ENCODE peak calls at places on chromosomes 13 and 19, in six cellular contexts. H is tibial artery, K is fibroblast of pulmonary artery, Y is dorsolateral prefrontal cortex, J is cardiac muscle cell, Q is GM10248. S is an unnamed sample.

GRCh38 chr19:5913739-5914357 is at the start of gene CAPS:
- DNase-seq in Q (no peak), J (peak; percentile 72), Y (peak; percentile 49), H (peak; percentile 42), K (peak; percentile 46), S (no peak)

GRCh38 chr13:20360041-20360491 is 127.9 kb upstream of the GJB6 start:
- DNase-seq in Q (no peak), Y (no peak), H (no peak), K (peak; percentile 48), J (peak; percentile 66), S (no peak)

GRCh38 chr13:24626449-24626848 is 53.8 kb upstream of the ATP12A start:
- DNase-seq in H (no peak), Y (no peak), J (no peak), Q (no peak), K (no peak), S (no peak)

GRCh38 chr19:400976-401835 is 7.7 kb downstream of the C2CD4C start:
- DNase-seq in J (no peak), Y (no peak), H (no peak), K (no peak), Q (no peak), S (no peak)

GRCh38 chr13:25001807-25002206 is 94.1 kb upstream of the PABPC3 start:
- DNase-seq in Y (no peak), K (no peak), J (no peak), H (no peak), Q (no peak), S (no peak)

GRCh38 chr19:41095703-41096102 is 7.5 kb downstream of the CYP2A13 start:
- DNase-seq in Q (no peak), H (no peak), K (no peak), Y (no peak), J (no peak), S (peak; percentile 13)

GRCh38 chr13:46165485-46166220 is 16.3 kb downstream of the LCP1 start:
- DNase-seq in H (no peak), K (no peak), Q (peak; percentile 43), Y (no peak), J (no peak), S (no peak)

GRCh38 chr19:57103573-57104277 is 16.1 kb upstream of the USP29 start:
- DNase-seq in Y (peak; percentile 75), Q (peak; percentile 68), J (peak; percentile 82), H (peak; percentile 53), K (peak; percentile 75), S (peak; percentile 80)

GRCh38 chr13:35086667-35087066 is 144.6 kb downstream of the NBEA start:
- DNase-seq in Y (no peak), K (no peak), J (no peak), Q (no peak), H (no peak), S (no peak)

GRCh38 chr19:58361900-58362271 is 665 bp downstream of the ZNF497 start:
- DNase-seq in Q (peak; percentile 68), H (peak; percentile 39), K (peak; percentile 55), J (peak; percentile 72), Y (peak; percentile 46), S (peak; percentile 55)

GRCh38 chr19:485122-485521 is 11.2 kb upstream of the MADCAM1 start:
- DNase-seq in Y (no peak), Q (no peak), K (no peak), H (no peak), J (no peak), S (no peak)

GRCh38 chr13:46529509-46529908 is 23.5 kb upstream of the LRCH1 start:
- DNase-seq in Y (no peak), Q (no peak), H (no peak), K (no peak), J (no peak), S (no peak)

GRCh38 chr19:15288146-15288963 is 44.0 kb downstream of the BRD4 start:
- DNase-seq in Y (peak; percentile 90), K (no peak), H (no peak), J (no peak), Q (no peak), S (peak; percentile 35)

GRCh38 chr13:47000166-47000565 is 103.3 kb upstream of the HTR2A start:
- DNase-seq in J (no peak), Q (no peak), Y (no peak), H (no peak), K (no peak), S (no peak)

GRCh38 chr19:43474986-43475705 is 9.7 kb upstream of the LYPD3 start:
- DNase-seq in J (peak; percentile 95), Q (peak; percentile 96), Y (peak; percentile 90), H (peak; percentile 87), K (peak; percentile 93), S (no peak)

GRCh38 chr13:105538346-105538745 is 997.1 kb downstream of the EFNB2 start:
- DNase-seq in Y (no peak), H (no peak), Q (no peak), J (no peak), K (no peak), S (no peak)

GRCh38 chr19:46218160-46218559 is 11.4 kb upstream of the IGFL1 start:
- DNase-seq in Q (peak; percentile 36), Y (no peak), J (peak; percentile 59), K (peak; percentile 50), H (no peak), S (peak; percentile 75)

GRCh38 chr19:1773173-1773572 is 19.9 kb downstream of the ONECUT3 start:
- DNase-seq in H (no peak), J (no peak), Y (no peak), K (peak; percentile 46), Q (no peak), S (no peak)

GRCh38 chr19:40392894-40393517 is 3.0 kb upstream of the HIPK4 start:
- DNase-seq in J (no peak), Y (no peak), K (no peak), H (no peak), Q (no peak), S (no peak)

GRCh38 chr19:12791345-12792047 is at the start of gene JUNB:
- DNase-seq in H (peak; percentile 95), K (peak; percentile 99), J (peak; percentile 99), Y (peak; percentile 98), Q (peak; percentile 90), S (peak; percentile 95)

GRCh38 chr19:47280183-47280797 is 5.6 kb downstream of the INAFM1 start:
- DNase-seq in Y (no peak), Q (peak; percentile 40), K (peak; percentile 25), H (no peak), J (peak; percentile 25), S (peak; percentile 63)

GRCh38 chr19:10491472-10492047 is 11.6 kb downstream of the KEAP1 start:
- DNase-seq in Q (no peak), K (no peak), H (no peak), Y (no peak), J (no peak), S (no peak)

GRCh38 chr19:29003641-29004409 is 209.1 kb downstream of the UQCRFS1 start:
- DNase-seq in K (no peak), H (no peak), J (no peak), Y (no peak), Q (no peak), S (no peak)

GRCh38 chr19:38555200-38555599 is 62.6 kb downstream of the MAP4K1 start:
- DNase-seq in Q (no peak), J (no peak), Y (no peak), H (no peak), K (no peak), S (no peak)

GRCh38 chr19:38554676-38555141 is 63.0 kb downstream of the MAP4K1 start:
- DNase-seq in H (no peak), K (no peak), Y (no peak), Q (no peak), J (no peak), S (no peak)

GRCh38 chr19:38549061-38549460 is 68.7 kb downstream of the MAP4K1 start:
- DNase-seq in H (no peak), K (no peak), Q (no peak), J (no peak), Y (no peak), S (no peak)

GRCh38 chr19:38550376-38550775 is 67.4 kb downstream of the MAP4K1 start:
- DNase-seq in K (no peak), J (no peak), Y (no peak), Q (no peak), H (no peak), S (no peak)

DNA sequence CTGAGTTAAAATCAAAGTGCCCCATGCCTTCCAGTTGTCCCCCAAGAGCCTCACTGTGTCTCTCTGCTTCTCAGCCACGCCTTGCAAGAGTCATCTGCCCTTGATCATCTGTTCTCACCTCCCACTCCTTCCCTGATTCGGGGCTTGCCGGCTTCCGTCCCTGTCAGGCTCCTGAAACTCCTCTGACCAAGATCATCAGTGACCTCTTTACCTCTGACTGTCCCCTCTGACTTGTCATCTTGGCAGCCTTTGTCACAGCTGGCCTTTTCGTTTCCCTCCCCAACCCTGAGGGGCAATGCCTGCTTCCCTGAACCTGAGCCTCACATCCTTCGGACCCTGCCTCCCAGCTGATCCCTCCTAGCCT is 66.3 kb downstream of the MAP4K1 start:
- DNase-seq in Q (peak; percentile 78), H (no peak), K (no peak), Y (no peak), J (no peak), S (no peak)
- TF ChIP-seq CTCF in Q (no peak), H (no peak), K (no peak), Y (no peak), J (no peak), S (no peak)

DNA sequence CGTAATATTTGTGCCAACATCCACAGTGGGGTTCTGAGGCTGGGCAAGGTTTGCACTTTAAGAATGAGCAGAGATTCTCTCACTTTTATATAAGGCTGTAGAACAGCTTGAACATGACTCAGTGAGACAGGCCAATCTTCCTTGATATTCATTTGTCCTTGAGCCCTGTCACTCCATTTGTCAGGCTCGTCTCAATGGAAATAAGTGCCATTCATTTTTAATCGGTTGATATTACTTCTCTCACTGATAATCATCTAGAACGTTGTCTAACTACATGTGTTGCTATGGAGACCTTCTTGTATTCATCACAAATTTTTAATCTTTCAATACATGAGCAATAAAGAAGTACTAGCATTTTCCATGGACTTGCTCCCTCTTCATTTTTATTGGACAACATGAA is 1178.6 kb upstream of the ATXN8OS start:
- DNase-seq in Y (no peak), H (no peak), J (no peak), K (no peak), Q (no peak), S (no peak)
- TF ChIP-seq CTCF in Y (no peak), H (no peak), J (no peak), K (no peak), Q (no peak), S (no peak)

DNA sequence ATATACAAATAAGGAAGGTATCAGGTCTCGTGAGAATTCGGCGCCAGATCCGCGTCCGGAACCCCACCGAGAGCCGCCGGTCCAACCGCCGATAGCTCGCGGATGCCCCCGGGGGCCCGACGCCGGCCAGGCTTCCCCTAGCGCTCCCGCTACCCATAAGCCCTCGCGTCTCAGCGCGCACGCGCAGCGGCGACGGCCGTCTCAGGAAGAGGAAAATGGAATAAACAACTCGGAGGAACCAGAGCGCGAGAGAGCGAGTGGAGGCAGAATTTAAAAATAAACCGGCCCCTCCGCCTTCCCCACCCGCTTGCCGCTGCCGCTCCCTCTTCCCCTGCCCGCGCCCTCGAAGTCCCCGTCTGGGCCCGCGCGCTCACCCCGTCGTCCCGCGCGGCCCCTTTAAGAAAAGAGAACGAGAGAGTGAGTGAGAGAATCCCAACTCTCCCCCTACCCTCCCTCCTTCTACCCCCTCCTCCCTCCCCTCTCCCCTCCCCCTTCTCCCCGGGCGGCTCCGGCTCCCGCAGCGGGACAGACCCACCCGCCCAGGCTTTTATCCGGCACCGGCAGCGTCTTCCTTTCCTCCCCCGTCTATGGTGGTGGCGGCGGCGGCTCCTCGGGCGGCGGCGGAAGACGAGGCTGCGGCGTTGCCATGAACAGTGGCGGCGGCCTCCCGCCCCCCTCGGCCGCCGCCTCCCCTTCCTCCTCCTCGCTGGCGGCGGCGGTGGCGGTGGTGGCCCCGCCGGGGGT is at the start of gene PAN3:
- DNase-seq in Q (peak; percentile 88), Y (peak; percentile 86), J (peak; percentile 93), K (peak; percentile 92), H (peak; percentile 93), S (peak; percentile 93)
- TF ChIP-seq CTCF in Q (peak; percentile 11), Y (no peak), J (peak; percentile 12), K (peak; percentile 5), H (no peak), S (peak; percentile 31)

GRCh38 chr19:33080761-33081681 is at the start of gene GPATCH1:
- DNase-seq in Y (peak; percentile 91), H (peak; percentile 85), Q (peak; percentile 94), K (peak; percentile 83), J (peak; percentile 90), S (peak; percentile 86)
- TF ChIP-seq CTCF in Y (peak; percentile 39), H (no peak), Q (no peak), K (no peak), J (no peak), S (no peak)

S was measured in DND-41.